ENCODE peak calls at places on chromosomes 3 and 15, in four cellular contexts. S is GM12878, M is prostate gland, F is HL-60. P is an unnamed sample. For H3K27me3, the result is how much of the 10 kb centered on the place peaks cover.

GRCh38 chr3:132161608-132162007 is 126.8 kb upstream of the CPNE4 start:
- DNase-seq in S (no peak), M (no peak), F (no peak), P (no peak)

GRCh38 chr15:89367485-89368451 is 33.1 kb upstream of the POLG start:
- DNase-seq in S (no peak), M (no peak), F (no peak), P (no peak)

GRCh38 chr3:81702126-81702525 is 59.3 kb downstream of the GBE1 start:
- DNase-seq in S (no peak), M (no peak), F (no peak), P (no peak)

GRCh38 chr15:40912478-40912877 is 16.7 kb upstream of the DLL4 start:
- DNase-seq in S (no peak), M (no peak), F (no peak), P (no peak)

GRCh38 chr3:28726840-28727239 is 378.2 kb upstream of the AZI2 start:
- DNase-seq in S (peak), M (no peak), F (peak), P (peak)

GRCh38 chr3:43183456-43183855 is 77.6 kb upstream of the POMGNT2 start:
- DNase-seq in S (no peak), M (no peak), F (no peak), P (no peak)

GRCh38 chr15:38176155-38176554 is 76.5 kb upstream of the SPRED1 start:
- DNase-seq in S (peak), M (no peak), F (no peak), P (no peak)

GRCh38 chr3:69193749-69194148 is 71.4 kb upstream of the LMOD3 start:
- DNase-seq in S (no peak), M (no peak), F (no peak), P (no peak)

GRCh38 chr15:40906947-40907802 is 12.9 kb downstream of the VPS18 start:
- DNase-seq in S (no peak), M (no peak), F (no peak), P (peak)

GRCh38 chr3:152621006-152621868 is 213.7 kb upstream of the P2RY1 start:
- DNase-seq in S (no peak), M (no peak), F (no peak), P (no peak)

GRCh38 chr3:155037508-155038202 is 42.5 kb upstream of the MME start:
- DNase-seq in S (no peak), M (no peak), F (no peak), P (no peak)

GRCh38 chr3:107028626-107029025 is 348.6 kb upstream of the CCDC54 start:
- DNase-seq in S (no peak), M (no peak), F (no peak), P (no peak)

GRCh38 chr3:140630866-140631265 is 47.0 kb upstream of the TRIM42 start:
- DNase-seq in S (no peak), M (no peak), F (no peak), P (no peak)

GRCh38 chr3:60652829-60653228 is 598.4 kb downstream of the FHIT start:
- DNase-seq in S (peak), M (no peak), F (no peak), P (no peak)

GRCh38 chr15:101320501-101321052 is 25.5 kb upstream of the SNRPA1 start:
- DNase-seq in S (no peak), M (no peak), F (peak), P (peak)

GRCh38 chr15:94080416-94080815 is 150.9 kb upstream of the MCTP2 start:
- DNase-seq in S (no peak), M (no peak), F (no peak), P (no peak)

GRCh38 chr3:160134454-160134853 is 90.8 kb upstream of the C3orf80 start:
- DNase-seq in S (no peak), M (no peak), F (no peak), P (no peak)

GRCh38 chr3:41094351-41094750 is 105.0 kb upstream of the CTNNB1 start:
- DNase-seq in S (no peak), M (no peak), F (no peak), P (no peak)

GRCh38 chr15:52291204-52291603 is 4.4 kb downstream of the MYO5C start:
- DNase-seq in S (peak), M (no peak), F (no peak), P (no peak)

GRCh38 chr15:88234711-88235110 is 21.8 kb downstream of the NTRK3 start:
- DNase-seq in S (no peak), M (no peak), F (no peak), P (no peak)

GRCh38 chr3:123841476-123842238 is 42.5 kb downstream of the MYLK start:
- DNase-seq in S (no peak), M (no peak), F (no peak), P (no peak)

GRCh38 chr3:9933561-9934234 is at the start of gene CRELD1:
- DNase-seq in S (peak), M (peak), F (peak), P (peak)

GRCh38 chr15:60787737-60788513 is 309.0 kb upstream of the ICE2 start:
- DNase-seq in S (no peak), M (no peak), F (no peak), P (no peak)

GRCh38 chr3:150090877-150091276 is 120.2 kb upstream of the PFN2 start:
- DNase-seq in S (no peak), M (no peak), F (no peak), P (no peak)

GRCh38 chr3:50297896-50298725 is 1.1 kb downstream of the HYAL3 start:
- DNase-seq in S (no peak), M (no peak), F (no peak), P (no peak)

GRCh38 chr3:187958432-187959003 is 195.4 kb upstream of the LPP start:
- DNase-seq in S (no peak), M (no peak), F (no peak), P (peak)

GRCh38 chr3:18189651-18190050 is 235.5 kb downstream of the SATB1 start:
- DNase-seq in S (no peak), M (no peak), F (no peak), P (no peak)

GRCh38 chr3:63875510-63875909 is 11.8 kb downstream of the ATXN7 start:
- DNase-seq in S (no peak), M (no peak), F (no peak), P (no peak)

GRCh38 chr3:100954990-100955389 is 38.2 kb downstream of the ABI3BP start:
- DNase-seq in S (no peak), M (no peak), F (no peak), P (no peak)

GRCh38 chr3:114446605-114447004 is 152.8 kb downstream of the TIGIT start:
- DNase-seq in S (no peak), M (peak), F (no peak), P (no peak)

GRCh38 chr15:31974154-31974794 is 56.0 kb upstream of the CHRNA7 start:
- DNase-seq in S (no peak), M (no peak), F (no peak), P (no peak)
- H3K27ac ChIP-seq in S (no peak), M (no peak), F (no peak), P (no peak)

GRCh38 chr15:65086680-65087111 is 10.2 kb downstream of the KBTBD13 start:
- DNase-seq in S (no peak), M (peak), F (no peak), P (no peak)

GRCh38 chr15:65087411-65087810 is 10.9 kb downstream of the KBTBD13 start:
- DNase-seq in S (no peak), M (peak), F (no peak), P (no peak)

GRCh38 chr15:65089206-65089824 is 12.8 kb downstream of the KBTBD13 start:
- DNase-seq in S (no peak), M (no peak), F (no peak), P (no peak)

GRCh38 chr15:65088643-65089021 is 12.1 kb downstream of the KBTBD13 start:
- DNase-seq in S (no peak), M (no peak), F (no peak), P (no peak)

GRCh38 chr15:65087873-65088642 is 11.5 kb downstream of the KBTBD13 start:
- DNase-seq in S (no peak), M (peak), F (no peak), P (no peak)
- TF ChIP-seq POLR2AphosphoS5 in S (no peak), M (peak), F (no peak), P (no peak)

GRCh38 chr3:128490650-128491070 is 2.3 kb downstream of the GATA2 start:
- DNase-seq in S (no peak), M (no peak), F (no peak), P (no peak)
- H3K27me3 ChIP-seq in S (under half), M (under half), F (under half), P (half or more)

GRCh38 chr3:66617351-66617750 is 116.5 kb upstream of the LRIG1 start:
- DNase-seq in S (no peak), M (no peak), F (no peak), P (no peak)
- H3K27ac ChIP-seq in S (no peak), M (no peak), F (no peak), P (no peak)

P was measured in stomach.